ENCODE peak calls at places on chromosomes 6 and 20, in nine cellular contexts. One of them, this sample, is unnamed.

GRCh38 chr6:151807513-151808330 is at the start of gene ESR1:
- DNase-seq in GM12865: no peak
- DNase-seq in OCI-LY7: no peak
- DNase-seq in HFF-Myc: no peak
- DNase-seq in heart right ventricle: no peak
- DNase-seq in GM06990: peak; percentile 39
- DNase-seq in retinal pigment epithelial cell: no peak
- DNase-seq in AG10803: no peak
- DNase-seq in tibial nerve: no peak
- DNase-seq in this sample: no peak

GRCh38 chr6:32151885-32152311 is at the start of gene PRRT1:
- DNase-seq in GM12865: no peak
- DNase-seq in OCI-LY7: no peak
- DNase-seq in HFF-Myc: no peak
- DNase-seq in heart right ventricle: no peak
- DNase-seq in GM06990: no peak
- DNase-seq in retinal pigment epithelial cell: no peak
- DNase-seq in AG10803: no peak
- DNase-seq in tibial nerve: no peak
- DNase-seq in this sample: no peak

GRCh38 chr6:163730496-163731210 is 316.1 kb downstream of the QKI start:
- DNase-seq in GM12865: no peak
- DNase-seq in OCI-LY7: no peak
- DNase-seq in HFF-Myc: no peak
- DNase-seq in heart right ventricle: no peak
- DNase-seq in GM06990: no peak
- DNase-seq in retinal pigment epithelial cell: no peak
- DNase-seq in AG10803: no peak
- DNase-seq in tibial nerve: no peak
- DNase-seq in this sample: no peak

GRCh38 chr6:169791721-169792131 is 40.3 kb downstream of the ERMARD start:
- DNase-seq in GM12865: no peak
- DNase-seq in OCI-LY7: no peak
- DNase-seq in HFF-Myc: no peak
- DNase-seq in heart right ventricle: no peak
- DNase-seq in GM06990: no peak
- DNase-seq in retinal pigment epithelial cell: no peak
- DNase-seq in AG10803: no peak
- DNase-seq in tibial nerve: no peak
- DNase-seq in this sample: no peak

GRCh38 chr6:33018904-33019303 is 9.5 kb upstream of the HLA-DOA start:
- DNase-seq in GM12865: peak; percentile 92
- DNase-seq in OCI-LY7: no peak
- DNase-seq in HFF-Myc: no peak
- DNase-seq in heart right ventricle: peak; percentile 82
- DNase-seq in GM06990: peak; percentile 73
- DNase-seq in retinal pigment epithelial cell: no peak
- DNase-seq in AG10803: peak; percentile 45
- DNase-seq in tibial nerve: no peak
- DNase-seq in this sample: peak; percentile 7

GRCh38 chr6:130076512-130076911 is 58.1 kb downstream of the L3MBTL3 start:
- DNase-seq in GM12865: peak; percentile 35
- DNase-seq in OCI-LY7: peak; percentile 7
- DNase-seq in HFF-Myc: no peak
- DNase-seq in heart right ventricle: no peak
- DNase-seq in GM06990: no peak
- DNase-seq in retinal pigment epithelial cell: no peak
- DNase-seq in AG10803: peak; percentile 13
- DNase-seq in tibial nerve: no peak
- DNase-seq in this sample: no peak

GRCh38 chr20:41405436-41405835 is 38.8 kb upstream of the EMILIN3 start:
- DNase-seq in GM12865: no peak
- DNase-seq in OCI-LY7: no peak
- DNase-seq in HFF-Myc: no peak
- DNase-seq in heart right ventricle: no peak
- DNase-seq in GM06990: no peak
- DNase-seq in retinal pigment epithelial cell: no peak
- DNase-seq in AG10803: no peak
- DNase-seq in tibial nerve: no peak
- DNase-seq in this sample: no peak

GRCh38 chr20:37244572-37244957 is 17.0 kb downstream of the GHRH start:
- DNase-seq in GM12865: no peak
- DNase-seq in OCI-LY7: no peak
- DNase-seq in HFF-Myc: no peak
- DNase-seq in heart right ventricle: no peak
- DNase-seq in GM06990: no peak
- DNase-seq in retinal pigment epithelial cell: no peak
- DNase-seq in AG10803: no peak
- DNase-seq in tibial nerve: no peak
- DNase-seq in this sample: no peak

GRCh38 chr6:128017288-128017687 is 116.4 kb upstream of the THEMIS start:
- DNase-seq in GM12865: no peak
- DNase-seq in OCI-LY7: no peak
- DNase-seq in HFF-Myc: no peak
- DNase-seq in heart right ventricle: no peak
- DNase-seq in GM06990: no peak
- DNase-seq in retinal pigment epithelial cell: no peak
- DNase-seq in AG10803: no peak
- DNase-seq in tibial nerve: no peak
- DNase-seq in this sample: no peak

GRCh38 chr6:157240059-157240959 is 83.0 kb downstream of the TMEM242 start:
- DNase-seq in GM12865: no peak
- DNase-seq in OCI-LY7: no peak
- DNase-seq in HFF-Myc: no peak
- DNase-seq in heart right ventricle: no peak
- DNase-seq in GM06990: no peak
- DNase-seq in retinal pigment epithelial cell: no peak
- DNase-seq in AG10803: peak; percentile 88
- DNase-seq in tibial nerve: peak; percentile 46
- DNase-seq in this sample: no peak

GRCh38 chr20:33933469-33933909 is 60.2 kb upstream of the RALY start:
- DNase-seq in GM12865: peak; percentile 84
- DNase-seq in OCI-LY7: peak; percentile 35
- DNase-seq in HFF-Myc: no peak
- DNase-seq in heart right ventricle: peak; percentile 65
- DNase-seq in GM06990: peak; percentile 22
- DNase-seq in retinal pigment epithelial cell: no peak
- DNase-seq in AG10803: peak; percentile 76
- DNase-seq in tibial nerve: peak; percentile 40
- DNase-seq in this sample: no peak

GRCh38 chr6:19327246-19327645 is 509.9 kb upstream of the ID4 start:
- DNase-seq in GM12865: no peak
- DNase-seq in OCI-LY7: no peak
- DNase-seq in HFF-Myc: no peak
- DNase-seq in heart right ventricle: no peak
- DNase-seq in GM06990: no peak
- DNase-seq in retinal pigment epithelial cell: no peak
- DNase-seq in AG10803: peak; percentile 40
- DNase-seq in tibial nerve: no peak
- DNase-seq in this sample: no peak

GRCh38 chr6:19325335-19325789 is 511.8 kb upstream of the ID4 start:
- DNase-seq in GM12865: no peak
- DNase-seq in OCI-LY7: no peak
- DNase-seq in HFF-Myc: no peak
- DNase-seq in heart right ventricle: no peak
- DNase-seq in GM06990: no peak
- DNase-seq in retinal pigment epithelial cell: no peak
- DNase-seq in AG10803: peak; percentile 70
- DNase-seq in tibial nerve: no peak
- DNase-seq in this sample: no peak

GRCh38 chr6:19320066-19320465 is 517.1 kb upstream of the ID4 start:
- DNase-seq in GM12865: no peak
- DNase-seq in OCI-LY7: no peak
- DNase-seq in HFF-Myc: no peak
- DNase-seq in heart right ventricle: no peak
- DNase-seq in GM06990: no peak
- DNase-seq in retinal pigment epithelial cell: no peak
- DNase-seq in AG10803: no peak
- DNase-seq in tibial nerve: no peak
- DNase-seq in this sample: no peak

GRCh38 chr6:19319005-19319404 is 518.2 kb upstream of the ID4 start:
- DNase-seq in GM12865: no peak
- DNase-seq in OCI-LY7: no peak
- DNase-seq in HFF-Myc: no peak
- DNase-seq in heart right ventricle: no peak
- DNase-seq in GM06990: no peak
- DNase-seq in retinal pigment epithelial cell: no peak
- DNase-seq in AG10803: no peak
- DNase-seq in tibial nerve: no peak
- DNase-seq in this sample: no peak

GRCh38 chr6:19322691-19323470 is 514.3 kb upstream of the ID4 start:
- DNase-seq in GM12865: no peak
- DNase-seq in OCI-LY7: no peak
- DNase-seq in HFF-Myc: no peak
- DNase-seq in heart right ventricle: no peak
- DNase-seq in GM06990: no peak
- DNase-seq in retinal pigment epithelial cell: peak; percentile 31
- DNase-seq in AG10803: peak; percentile 83
- DNase-seq in tibial nerve: no peak
- DNase-seq in this sample: no peak
- TF ChIP-seq CTCF in GM12865: no peak
- TF ChIP-seq CTCF in OCI-LY7: no peak
- TF ChIP-seq CTCF in HFF-Myc: no peak
- TF ChIP-seq CTCF in heart right ventricle: no peak
- TF ChIP-seq CTCF in GM06990: no peak
- TF ChIP-seq CTCF in retinal pigment epithelial cell: peak; percentile 50
- TF ChIP-seq CTCF in AG10803: peak; percentile 38
- TF ChIP-seq CTCF in tibial nerve: no peak
- TF ChIP-seq CTCF in this sample: peak; percentile 53

GRCh38 chr6:2900821-2901644 is 2.1 kb downstream of the SERPINB9 start:
- DNase-seq in GM12865: no peak
- DNase-seq in OCI-LY7: no peak
- DNase-seq in HFF-Myc: no peak
- DNase-seq in heart right ventricle: peak; percentile 71
- DNase-seq in GM06990: no peak
- DNase-seq in retinal pigment epithelial cell: no peak
- DNase-seq in AG10803: peak; percentile 21
- DNase-seq in tibial nerve: no peak
- DNase-seq in this sample: no peak

GRCh38 chr6:2896741-2897140 is 6.4 kb downstream of the SERPINB9 start:
- DNase-seq in GM12865: no peak
- DNase-seq in OCI-LY7: no peak
- DNase-seq in HFF-Myc: no peak
- DNase-seq in heart right ventricle: no peak
- DNase-seq in GM06990: no peak
- DNase-seq in retinal pigment epithelial cell: no peak
- DNase-seq in AG10803: no peak
- DNase-seq in tibial nerve: no peak
- DNase-seq in this sample: no peak

GRCh38 chr6:2902470-2902762 is 693 bp downstream of the SERPINB9 start:
- DNase-seq in GM12865: no peak
- DNase-seq in OCI-LY7: no peak
- DNase-seq in HFF-Myc: no peak
- DNase-seq in heart right ventricle: no peak
- DNase-seq in GM06990: no peak
- DNase-seq in retinal pigment epithelial cell: no peak
- DNase-seq in AG10803: peak; percentile 44
- DNase-seq in tibial nerve: no peak
- DNase-seq in this sample: peak; percentile 9

GRCh38 chr6:2900221-2900807 is 2.8 kb downstream of the SERPINB9 start:
- DNase-seq in GM12865: no peak
- DNase-seq in OCI-LY7: no peak
- DNase-seq in HFF-Myc: no peak
- DNase-seq in heart right ventricle: no peak
- DNase-seq in GM06990: no peak
- DNase-seq in retinal pigment epithelial cell: no peak
- DNase-seq in AG10803: no peak
- DNase-seq in tibial nerve: no peak
- DNase-seq in this sample: no peak

GRCh38 chr6:2899596-2899995 is 3.5 kb downstream of the SERPINB9 start:
- DNase-seq in GM12865: peak; percentile 85
- DNase-seq in OCI-LY7: no peak
- DNase-seq in HFF-Myc: no peak
- DNase-seq in heart right ventricle: no peak
- DNase-seq in GM06990: no peak
- DNase-seq in retinal pigment epithelial cell: no peak
- DNase-seq in AG10803: no peak
- DNase-seq in tibial nerve: no peak
- DNase-seq in this sample: no peak
- H3K4me3 ChIP-seq in GM12865: peak overlapping the region; percentile 80
- H3K4me3 ChIP-seq in OCI-LY7: peak overlapping the region; percentile 73
- H3K4me3 ChIP-seq in HFF-Myc: no peak overlapping the region
- H3K4me3 ChIP-seq in heart right ventricle: no peak overlapping the region
- H3K4me3 ChIP-seq in GM06990: no peak overlapping the region
- H3K4me3 ChIP-seq in retinal pigment epithelial cell: no peak overlapping the region
- H3K4me3 ChIP-seq in AG10803: no peak overlapping the region
- H3K4me3 ChIP-seq in tibial nerve: peak overlapping the region; percentile 77
- H3K4me3 ChIP-seq in this sample: no peak overlapping the region

DNA sequence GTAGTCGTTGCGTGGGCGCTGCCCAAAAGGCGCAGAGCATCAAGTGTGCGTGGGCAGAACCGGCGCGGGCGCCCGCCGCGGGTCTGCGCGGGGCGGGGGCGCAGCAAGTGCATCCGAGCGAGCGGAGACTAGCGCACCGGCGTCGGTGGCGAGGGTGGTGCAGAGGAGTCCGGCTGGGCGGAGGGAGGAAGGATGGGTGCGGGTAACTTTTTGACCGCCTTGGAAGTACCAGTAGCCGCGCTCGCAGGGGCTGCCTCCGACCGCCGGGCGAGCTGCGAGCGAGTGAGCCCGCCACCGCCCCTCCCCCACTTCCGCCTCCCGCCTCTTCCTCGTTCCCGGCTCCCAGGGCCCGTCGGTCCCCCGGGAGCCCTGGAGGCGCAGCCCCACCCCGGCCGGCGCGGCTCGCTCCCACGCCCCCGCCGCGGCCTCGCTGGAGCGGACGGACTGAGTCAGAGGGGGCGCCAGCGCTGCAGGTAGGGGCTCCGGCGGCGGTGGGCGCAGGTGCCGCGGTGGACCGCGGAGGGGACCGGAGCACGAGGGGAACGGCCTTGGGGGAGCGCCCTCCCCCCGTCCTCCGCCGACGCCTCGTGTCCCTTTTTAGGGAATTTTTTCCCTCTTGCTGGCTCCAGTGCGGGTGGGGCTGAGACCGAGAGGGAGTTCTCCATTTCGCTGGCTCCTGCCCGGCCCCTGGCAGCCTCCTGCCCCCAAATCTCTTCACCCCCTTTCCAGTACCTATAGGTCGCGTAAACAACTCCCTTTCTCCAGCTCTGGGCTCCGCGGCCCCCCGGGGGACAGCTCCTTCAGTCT is 1.6 kb upstream of the DBNDD2 start:
- DNase-seq in GM12865: no peak
- DNase-seq in OCI-LY7: no peak
- DNase-seq in HFF-Myc: no peak
- DNase-seq in heart right ventricle: peak; percentile 83
- DNase-seq in GM06990: no peak
- DNase-seq in retinal pigment epithelial cell: no peak
- DNase-seq in AG10803: peak; percentile 42
- DNase-seq in tibial nerve: peak; percentile 54
- DNase-seq in this sample: no peak
- TF ChIP-seq CTCF in GM12865: no peak
- TF ChIP-seq CTCF in OCI-LY7: no peak
- TF ChIP-seq CTCF in HFF-Myc: no peak
- TF ChIP-seq CTCF in heart right ventricle: peak; percentile 9
- TF ChIP-seq CTCF in GM06990: no peak
- TF ChIP-seq CTCF in retinal pigment epithelial cell: no peak
- TF ChIP-seq CTCF in AG10803: no peak
- TF ChIP-seq CTCF in tibial nerve: no peak
- TF ChIP-seq CTCF in this sample: no peak

DNA sequence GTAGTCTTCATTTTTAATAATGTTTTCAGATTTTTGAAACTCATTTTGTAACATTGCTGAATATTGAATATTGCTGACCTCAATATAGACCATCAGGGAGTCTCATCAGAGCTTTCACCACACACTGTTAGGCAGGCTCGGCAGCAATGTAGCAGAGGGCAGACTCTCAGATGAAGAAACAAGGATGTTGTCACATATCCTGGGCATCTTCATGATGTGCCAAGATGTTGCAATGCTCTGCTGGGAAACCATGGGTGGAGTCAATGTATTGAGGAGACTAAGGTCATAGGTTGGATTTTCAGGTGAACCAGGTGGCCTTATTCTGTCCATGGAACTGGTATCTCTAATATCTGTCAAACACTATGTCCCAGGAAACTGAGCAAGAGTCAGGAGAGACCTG is 27.3 kb downstream of the NR2E1 start:
- DNase-seq in GM12865: no peak
- DNase-seq in OCI-LY7: no peak
- DNase-seq in HFF-Myc: no peak
- DNase-seq in heart right ventricle: no peak
- DNase-seq in GM06990: no peak
- DNase-seq in retinal pigment epithelial cell: no peak
- DNase-seq in AG10803: no peak
- DNase-seq in tibial nerve: no peak
- DNase-seq in this sample: no peak
- H3K4me3 ChIP-seq in GM12865: no peak overlapping the region
- H3K4me3 ChIP-seq in OCI-LY7: no peak overlapping the region
- H3K4me3 ChIP-seq in HFF-Myc: no peak overlapping the region
- H3K4me3 ChIP-seq in heart right ventricle: no peak overlapping the region
- H3K4me3 ChIP-seq in GM06990: no peak overlapping the region
- H3K4me3 ChIP-seq in retinal pigment epithelial cell: no peak overlapping the region
- H3K4me3 ChIP-seq in AG10803: no peak overlapping the region
- H3K4me3 ChIP-seq in tibial nerve: no peak overlapping the region
- H3K4me3 ChIP-seq in this sample: no peak overlapping the region

This sample was measured in epithelial cell of proximal tubule.